ENCODE peak calls at places on chromosomes 2 and 18, in six cellular contexts. One of them, this sample, is unnamed.

GRCh38 chr2:145906356-145906755 is 1386.4 kb upstream of the ZEB2 start:
- DNase-seq in astrocyte: peak; percentile 43
- DNase-seq in GM23338: peak; percentile 4
- DNase-seq in hepatocyte: peak; percentile 8
- DNase-seq in K562: no peak
- DNase-seq in GM23248: no peak
- DNase-seq in this sample: no peak

GRCh38 chr2:160353166-160353565 is 140.4 kb downstream of the RBMS1 start:
- DNase-seq in astrocyte: no peak
- DNase-seq in GM23338: no peak
- DNase-seq in hepatocyte: no peak
- DNase-seq in K562: no peak
- DNase-seq in GM23248: no peak
- DNase-seq in this sample: peak; percentile 34

GRCh38 chr18:64539852-64540251 is 391.0 kb upstream of the LINC00305 start:
- DNase-seq in astrocyte: peak; percentile 0
- DNase-seq in GM23338: peak; percentile 42
- DNase-seq in hepatocyte: no peak
- DNase-seq in K562: no peak
- DNase-seq in GM23248: no peak
- DNase-seq in this sample: no peak

GRCh38 chr2:188976545-188977268 is 2.5 kb downstream of the COL3A1 start:
- DNase-seq in astrocyte: no peak
- DNase-seq in GM23338: no peak
- DNase-seq in hepatocyte: peak; percentile 39
- DNase-seq in K562: no peak
- DNase-seq in GM23248: peak; percentile 85
- DNase-seq in this sample: no peak

GRCh38 chr2:164954954-164955701 is at the start of gene SLC38A11:
- DNase-seq in astrocyte: no peak
- DNase-seq in GM23338: peak; percentile 46
- DNase-seq in hepatocyte: peak; percentile 19
- DNase-seq in K562: no peak
- DNase-seq in GM23248: peak; percentile 67
- DNase-seq in this sample: no peak

GRCh38 chr2:53403836-53404413 is 363.7 kb upstream of the CHAC2 start:
- DNase-seq in astrocyte: peak; percentile 77
- DNase-seq in GM23338: no peak
- DNase-seq in hepatocyte: no peak
- DNase-seq in K562: no peak
- DNase-seq in GM23248: peak; percentile 68
- DNase-seq in this sample: no peak

GRCh38 chr18:57627488-57627887 is 5.9 kb upstream of the NARS1 start:
- DNase-seq in astrocyte: peak; percentile 62
- DNase-seq in GM23338: no peak
- DNase-seq in hepatocyte: no peak
- DNase-seq in K562: no peak
- DNase-seq in GM23248: peak; percentile 33
- DNase-seq in this sample: no peak

GRCh38 chr2:59885536-59885935 is 667.9 kb downstream of the BCL11A start:
- DNase-seq in astrocyte: no peak
- DNase-seq in GM23338: peak; percentile 47
- DNase-seq in hepatocyte: no peak
- DNase-seq in K562: no peak
- DNase-seq in GM23248: no peak
- DNase-seq in this sample: peak; percentile 67

GRCh38 chr2:39593439-39594393 is 72.0 kb upstream of the TMEM178A start:
- DNase-seq in astrocyte: peak; percentile 80
- DNase-seq in GM23338: peak; percentile 87
- DNase-seq in hepatocyte: peak; percentile 54
- DNase-seq in K562: peak; percentile 37
- DNase-seq in GM23248: peak; percentile 86
- DNase-seq in this sample: no peak

GRCh38 chr2:207141381-207141780 is 24.4 kb downstream of the KLF7 start:
- DNase-seq in astrocyte: no peak
- DNase-seq in GM23338: no peak
- DNase-seq in hepatocyte: no peak
- DNase-seq in K562: no peak
- DNase-seq in GM23248: no peak
- DNase-seq in this sample: no peak

GRCh38 chr18:53153281-53153680 is 813.3 kb downstream of the DCC start:
- DNase-seq in astrocyte: no peak
- DNase-seq in GM23338: peak; percentile 65
- DNase-seq in hepatocyte: peak; percentile 16
- DNase-seq in K562: peak; percentile 2
- DNase-seq in GM23248: no peak
- DNase-seq in this sample: no peak

GRCh38 chr2:45412754-45413379 is 198.2 kb downstream of the SRBD1 start:
- DNase-seq in astrocyte: peak; percentile 16
- DNase-seq in GM23338: peak; percentile 47
- DNase-seq in hepatocyte: no peak
- DNase-seq in K562: no peak
- DNase-seq in GM23248: peak; percentile 18
- DNase-seq in this sample: no peak

GRCh38 chr2:83369601-83370418 is 1089.3 kb downstream of the SUCLG1 start:
- DNase-seq in astrocyte: no peak
- DNase-seq in GM23338: no peak
- DNase-seq in hepatocyte: no peak
- DNase-seq in K562: no peak
- DNase-seq in GM23248: no peak
- DNase-seq in this sample: no peak

GRCh38 chr18:3619222-3619621 is 169.2 kb downstream of the TGIF1 start:
- DNase-seq in astrocyte: no peak
- DNase-seq in GM23338: no peak
- DNase-seq in hepatocyte: no peak
- DNase-seq in K562: no peak
- DNase-seq in GM23248: no peak
- DNase-seq in this sample: no peak

GRCh38 chr2:170218456-170218855 is 40.5 kb downstream of the MYO3B start:
- DNase-seq in astrocyte: no peak
- DNase-seq in GM23338: no peak
- DNase-seq in hepatocyte: no peak
- DNase-seq in K562: no peak
- DNase-seq in GM23248: no peak
- DNase-seq in this sample: no peak

GRCh38 chr2:72629062-72629461 is 196.8 kb downstream of the EXOC6B start:
- DNase-seq in astrocyte: no peak
- DNase-seq in GM23338: no peak
- DNase-seq in hepatocyte: no peak
- DNase-seq in K562: no peak
- DNase-seq in GM23248: peak; percentile 8
- DNase-seq in this sample: no peak

GRCh38 chr2:9658972-9659371 is 28.2 kb upstream of the YWHAQ start:
- DNase-seq in astrocyte: peak; percentile 59
- DNase-seq in GM23338: no peak
- DNase-seq in hepatocyte: peak; percentile 26
- DNase-seq in K562: no peak
- DNase-seq in GM23248: no peak
- DNase-seq in this sample: no peak

GRCh38 chr2:212595036-212595654 is 56.5 kb upstream of the ERBB4 start:
- DNase-seq in astrocyte: peak; percentile 31
- DNase-seq in GM23338: peak; percentile 19
- DNase-seq in hepatocyte: no peak
- DNase-seq in K562: no peak
- DNase-seq in GM23248: peak; percentile 39
- DNase-seq in this sample: no peak

GRCh38 chr2:172090947-172091625 is 5.8 kb downstream of the DLX1 start:
- DNase-seq in astrocyte: no peak
- DNase-seq in GM23338: peak; percentile 47
- DNase-seq in hepatocyte: no peak
- DNase-seq in K562: no peak
- DNase-seq in GM23248: no peak
- DNase-seq in this sample: no peak

GRCh38 chr2:236164201-236164982 is 3.8 kb downstream of the GBX2 start:
- DNase-seq in astrocyte: no peak
- DNase-seq in GM23338: peak; percentile 75
- DNase-seq in hepatocyte: no peak
- DNase-seq in K562: no peak
- DNase-seq in GM23248: peak; percentile 51
- DNase-seq in this sample: no peak

DNA sequence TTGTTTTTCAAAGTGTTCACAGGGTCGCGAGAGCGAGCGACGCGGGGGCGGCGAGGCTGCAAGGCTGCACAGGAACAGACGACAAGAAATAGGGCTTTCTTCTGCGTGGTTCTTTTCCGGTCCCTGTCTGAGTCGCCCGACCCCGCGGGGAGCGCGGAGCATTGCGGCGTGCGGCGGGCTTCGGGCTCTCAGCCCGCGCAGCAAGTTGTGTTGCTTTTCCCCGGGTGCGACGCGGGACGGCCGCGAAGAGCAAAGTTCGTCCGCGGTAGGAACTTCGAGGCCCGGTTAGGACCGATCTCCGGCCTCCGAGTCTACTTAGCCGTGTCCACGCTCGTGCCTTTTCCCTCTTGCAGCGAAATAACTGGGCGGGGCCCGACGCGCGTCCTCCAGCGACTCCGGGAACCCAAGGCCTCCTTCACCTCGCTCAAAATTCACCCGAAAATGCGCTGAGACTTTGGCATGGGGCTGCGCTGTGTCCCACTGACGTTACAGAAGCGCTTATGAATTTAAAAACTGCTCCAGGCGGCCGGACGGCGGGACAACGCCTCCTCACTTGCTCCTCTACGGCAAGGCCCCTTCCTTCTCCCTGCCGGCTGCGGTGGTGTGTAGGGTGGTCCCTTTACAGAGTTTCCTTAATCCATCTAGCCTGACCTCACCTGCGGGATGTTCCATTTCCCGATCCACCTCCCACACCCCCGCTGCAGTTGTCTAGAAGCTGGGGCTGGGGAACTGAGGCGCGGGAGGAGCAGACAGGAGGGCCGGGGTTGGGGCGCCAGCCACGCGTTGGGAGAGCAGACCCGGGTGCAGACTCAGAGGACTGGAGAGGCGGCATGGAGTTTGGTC is 1.5 kb upstream of the BCL2L11 start:
- DNase-seq in astrocyte: no peak
- DNase-seq in GM23338: peak; percentile 43
- DNase-seq in hepatocyte: peak; percentile 48
- DNase-seq in K562: no peak
- DNase-seq in GM23248: peak; percentile 24
- DNase-seq in this sample: no peak
- TF ChIP-seq EZH2 in astrocyte: peak; percentile 98
- TF ChIP-seq EZH2 in GM23338: peak; percentile 80
- TF ChIP-seq EZH2 in hepatocyte: peak; percentile 96
- TF ChIP-seq EZH2 in K562: no peak
- TF ChIP-seq EZH2 in GM23248: peak; percentile 3
- TF ChIP-seq EZH2 in this sample: no peak

GRCh38 chr2:96815326-96816126 is 542 bp upstream of the CNNM3 start:
- DNase-seq in astrocyte: peak; percentile 43
- DNase-seq in GM23338: peak; percentile 82
- DNase-seq in hepatocyte: peak; percentile 60
- DNase-seq in K562: peak; percentile 30
- DNase-seq in GM23248: peak; percentile 75
- DNase-seq in this sample: no peak
- TF ChIP-seq EZH2 in astrocyte: no peak
- TF ChIP-seq EZH2 in GM23338: no peak
- TF ChIP-seq EZH2 in hepatocyte: no peak
- TF ChIP-seq EZH2 in K562: no peak
- TF ChIP-seq EZH2 in GM23248: no peak
- TF ChIP-seq EZH2 in this sample: no peak

DNA sequence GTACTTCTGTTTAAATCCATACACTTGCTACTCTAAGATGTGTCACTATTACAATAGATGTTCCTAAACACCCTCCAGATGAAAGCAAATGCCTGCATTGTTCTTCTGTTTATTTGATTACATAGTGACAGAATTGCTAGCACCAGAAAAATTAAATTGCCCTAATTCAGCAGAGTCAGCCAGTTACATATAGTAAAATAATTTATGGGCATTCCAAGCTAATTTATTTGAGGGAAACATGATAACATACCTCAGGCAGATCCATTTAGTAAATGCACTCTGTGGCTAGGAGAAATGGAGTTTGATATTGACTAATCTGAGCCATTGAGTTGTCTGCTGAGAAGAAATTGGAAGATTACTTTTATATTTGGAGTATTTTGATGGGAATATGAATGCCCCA is 347.0 kb upstream of the FSIP2 start:
- DNase-seq in astrocyte: no peak
- DNase-seq in GM23338: no peak
- DNase-seq in hepatocyte: no peak
- DNase-seq in K562: no peak
- DNase-seq in GM23248: no peak
- DNase-seq in this sample: no peak
- TF ChIP-seq EZH2 in astrocyte: no peak
- TF ChIP-seq EZH2 in GM23338: no peak
- TF ChIP-seq EZH2 in hepatocyte: no peak
- TF ChIP-seq EZH2 in K562: no peak
- TF ChIP-seq EZH2 in GM23248: no peak
- TF ChIP-seq EZH2 in this sample: no peak

DNA sequence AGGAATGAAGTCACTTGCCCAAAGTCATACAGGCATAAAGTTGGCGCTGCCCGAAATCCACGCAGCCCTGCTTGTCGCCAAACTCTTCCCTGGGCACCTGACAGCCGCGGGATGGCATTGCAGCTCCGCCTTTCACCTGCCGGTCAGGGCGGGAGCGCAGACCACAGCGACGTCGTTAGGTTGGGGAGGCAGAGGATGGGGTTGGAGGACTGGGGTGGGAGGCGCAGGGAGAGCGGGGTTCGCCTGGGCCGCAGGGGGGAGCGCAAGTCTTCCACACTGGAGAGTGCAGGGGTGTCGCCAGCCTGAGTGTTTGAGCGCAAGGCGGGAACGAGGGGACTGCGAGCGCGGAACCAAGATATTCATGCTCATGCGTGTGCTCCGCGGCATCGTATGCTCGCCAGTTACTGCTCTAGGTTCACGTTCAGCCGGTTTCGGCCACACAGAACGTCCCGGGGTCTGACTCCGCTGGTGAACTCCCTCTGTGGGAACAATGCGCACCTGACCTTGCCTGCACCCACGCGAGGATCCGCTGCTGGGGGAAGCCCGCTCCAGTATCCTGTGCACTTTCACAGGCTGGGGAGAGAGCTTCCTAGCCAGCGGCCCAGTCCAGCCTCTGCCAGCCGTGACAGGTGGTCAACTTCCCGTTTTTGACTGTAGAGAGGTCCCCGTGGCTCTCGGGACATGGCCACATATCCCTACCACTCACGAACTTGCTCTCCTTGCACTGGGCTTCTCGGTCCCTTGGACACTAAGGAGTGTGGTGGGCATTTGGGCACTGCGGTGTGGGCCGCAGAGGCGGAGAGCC is 767 bp upstream of the NPPC start:
- DNase-seq in astrocyte: no peak
- DNase-seq in GM23338: peak; percentile 82
- DNase-seq in hepatocyte: no peak
- DNase-seq in K562: no peak
- DNase-seq in GM23248: peak; percentile 31
- DNase-seq in this sample: no peak
- TF ChIP-seq EZH2 in astrocyte: peak; percentile 37
- TF ChIP-seq EZH2 in GM23338: no peak
- TF ChIP-seq EZH2 in hepatocyte: peak; percentile 4
- TF ChIP-seq EZH2 in K562: no peak
- TF ChIP-seq EZH2 in GM23248: no peak
- TF ChIP-seq EZH2 in this sample: no peak

This sample was measured in DND-41.